ENCODE peak calls at places on chromosome 15, in five cellular contexts. S, A, O, E and C are unnamed samples.

GRCh38 chr15:61116830-61117229 is 112.3 kb downstream of the RORA start:
- DNase-seq in S (no peak), A (no peak), O (no peak), E (no peak), C (no peak)

GRCh38 chr15:61857169-61857829 is 202.9 kb downstream of the VPS13C start:
- DNase-seq in S (no peak), A (no peak), O (no peak), E (no peak), C (no peak)

GRCh38 chr15:55279746-55280351 is 9.8 kb downstream of the RAB27A start:
- DNase-seq in S (peak; percentile 95), A (no peak), O (peak; percentile 65), E (peak; percentile 61), C (peak; percentile 95)

GRCh38 chr15:37004373-37004869 is 95.9 kb downstream of the MEIS2 start:
- DNase-seq in S (no peak), A (no peak), O (no peak), E (no peak), C (no peak)

GRCh38 chr15:74214324-74215021 is 11.9 kb upstream of the STRA6 start:
- DNase-seq in S (no peak), A (no peak), O (no peak), E (no peak), C (no peak)

GRCh38 chr15:80823995-80824394 is 44.8 kb downstream of the CEMIP start:
- DNase-seq in S (no peak), A (no peak), O (no peak), E (no peak), C (no peak)

GRCh38 chr15:30872341-30872748 is 31.4 kb upstream of the FAN1 start:
- DNase-seq in S (peak; percentile 61), A (no peak), O (no peak), E (no peak), C (peak; percentile 31)

GRCh38 chr15:38560456-38560926 is 4.1 kb downstream of the RASGRP1 start:
- DNase-seq in S (no peak), A (no peak), O (no peak), E (no peak), C (no peak)

GRCh38 chr15:101201411-101202174 is 50.3 kb downstream of the CHSY1 start:
- DNase-seq in S (peak; percentile 99), A (peak; percentile 95), O (peak; percentile 19), E (peak; percentile 82), C (peak; percentile 99)

GRCh38 chr15:35740761-35741160 is 194.8 kb upstream of the DPH6 start:
- DNase-seq in S (peak; percentile 89), A (no peak), O (no peak), E (no peak), C (peak; percentile 52)

DNA sequence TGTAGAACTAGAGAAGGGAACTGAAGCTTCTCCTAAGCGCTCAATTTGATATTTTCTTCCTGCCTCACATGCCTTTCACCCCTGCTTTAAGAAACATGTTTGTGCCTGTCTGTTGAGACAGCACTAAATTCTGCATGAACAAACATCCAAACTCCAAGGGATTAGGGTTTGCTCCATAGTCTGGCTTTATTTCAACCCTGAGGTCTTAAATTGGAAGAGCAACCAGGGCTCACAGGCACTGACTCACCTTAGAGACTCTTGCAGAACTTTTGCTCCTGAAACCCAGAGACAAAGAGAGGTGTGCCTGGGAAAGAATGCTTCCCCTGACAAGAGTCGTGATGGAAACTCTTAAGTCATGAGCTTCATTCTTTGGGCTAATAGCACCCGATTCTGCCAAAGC is 393.9 kb upstream of the MCTP2 start:
- DNase-seq in S (no peak), A (no peak), O (no peak), E (no peak), C (no peak)
- H3K4me2 ChIP-seq in S (no peak overlapping the region), A (no peak overlapping the region), O (no peak overlapping the region), E (no peak overlapping the region), C (no peak overlapping the region)

GRCh38 chr15:100125627-100126231 is 216.0 kb downstream of the ADAMTS17 start:
- DNase-seq in S (no peak), A (no peak), O (no peak), E (no peak), C (no peak)
- H3K27ac ChIP-seq in S (no peak overlapping the region), A (no peak overlapping the region), O (no peak overlapping the region), E (no peak overlapping the region), C (no peak overlapping the region)

GRCh38 chr15:64373360-64373759 is 7.9 kb downstream of the PCLAF start:
- DNase-seq in S (no peak), A (no peak), O (no peak), E (no peak), C (no peak)
- H3K4me2 ChIP-seq in S (no peak overlapping the region), A (no peak overlapping the region), O (no peak overlapping the region), E (no peak overlapping the region), C (no peak overlapping the region)

DNA sequence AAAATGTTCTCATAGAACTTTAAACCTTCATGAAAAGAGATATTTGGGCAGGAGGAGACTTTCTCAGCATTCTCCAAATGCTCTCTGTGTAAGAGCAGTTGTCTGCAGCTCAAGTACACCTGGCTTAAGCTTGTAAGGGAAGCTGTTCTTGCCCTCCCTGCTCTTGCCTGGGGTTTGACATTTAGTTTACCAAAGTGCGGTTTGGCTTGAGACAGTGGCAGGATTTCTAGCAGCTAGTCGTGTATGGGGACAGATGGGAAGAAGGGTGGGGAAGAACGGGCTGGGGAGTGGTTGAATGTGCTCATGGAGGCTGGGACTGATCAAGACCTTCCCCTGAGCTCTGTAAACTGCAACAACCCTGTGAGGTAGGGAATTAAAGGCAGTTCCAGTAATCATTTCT is 39.8 kb downstream of the SQOR start:
- DNase-seq in S (no peak), A (no peak), O (no peak), E (no peak), C (no peak)
- H3K27ac ChIP-seq in S (no peak overlapping the region), A (no peak overlapping the region), O (no peak overlapping the region), E (no peak overlapping the region), C (no peak overlapping the region)

DNA sequence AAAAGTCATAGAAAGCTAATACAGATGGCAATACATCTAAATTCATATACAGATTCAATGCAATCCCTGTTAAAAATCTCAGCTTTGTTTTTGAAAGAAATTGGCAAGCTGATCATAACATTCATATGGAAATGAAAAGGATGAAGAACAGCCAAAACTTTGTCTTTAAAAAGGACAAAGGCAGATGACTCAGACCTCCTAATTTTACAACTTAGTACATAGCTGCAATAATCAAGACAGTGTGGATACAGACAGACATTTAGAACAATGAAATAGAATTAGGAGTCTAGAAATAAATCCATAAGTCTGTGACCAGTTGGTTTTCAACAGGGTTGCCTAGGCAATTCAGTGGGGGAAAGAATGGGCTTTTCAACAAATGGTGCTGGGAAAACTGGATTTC is 63.4 kb downstream of the AQP9 start:
- DNase-seq in S (peak; percentile 45), A (no peak), O (no peak), E (no peak), C (peak; percentile 83)
- H3K4me2 ChIP-seq in S (no peak overlapping the region), A (no peak overlapping the region), O (no peak overlapping the region), E (no peak overlapping the region), C (peak overlapping the region; percentile 48)

GRCh38 chr15:66774001-66774814 is 72.2 kb downstream of the SMAD6 start:
- DNase-seq in S (peak; percentile 64), A (peak; percentile 91), O (peak; percentile 72), E (peak; percentile 89), C (peak; percentile 68)

GRCh38 chr15:66777054-66777453 is 75.0 kb downstream of the SMAD6 start:
- DNase-seq in S (no peak), A (no peak), O (no peak), E (no peak), C (no peak)

GRCh38 chr15:66777596-66778313 is 75.7 kb downstream of the SMAD6 start:
- DNase-seq in S (no peak), A (no peak), O (no peak), E (no peak), C (no peak)

GRCh38 chr15:66772967-66773873 is 71.2 kb downstream of the SMAD6 start:
- DNase-seq in S (no peak), A (no peak), O (no peak), E (peak; percentile 78), C (peak; percentile 54)

GRCh38 chr15:66775127-66776105 is 73.4 kb downstream of the SMAD6 start:
- DNase-seq in S (no peak), A (no peak), O (no peak), E (no peak), C (no peak)
- H3K27ac ChIP-seq in S (no peak overlapping the region), A (no peak overlapping the region), O (no peak overlapping the region), E (peak overlapping the region; percentile 98), C (no peak overlapping the region)

GRCh38 chr15:51887887-51888592 is 58.6 kb downstream of the TMOD3 start:
- DNase-seq in S (no peak), A (no peak), O (no peak), E (no peak), C (no peak)

GRCh38 chr15:51879555-51879954 is 50.1 kb downstream of the TMOD3 start:
- DNase-seq in S (peak; percentile 61), A (no peak), O (no peak), E (no peak), C (peak; percentile 33)

GRCh38 chr15:51884517-51885236 is 55.2 kb downstream of the TMOD3 start:
- DNase-seq in S (peak; percentile 49), A (no peak), O (no peak), E (no peak), C (peak; percentile 61)

GRCh38 chr15:51883436-51883835 is 54.0 kb downstream of the TMOD3 start:
- DNase-seq in S (peak; percentile 75), A (no peak), O (no peak), E (no peak), C (peak; percentile 56)

DNA sequence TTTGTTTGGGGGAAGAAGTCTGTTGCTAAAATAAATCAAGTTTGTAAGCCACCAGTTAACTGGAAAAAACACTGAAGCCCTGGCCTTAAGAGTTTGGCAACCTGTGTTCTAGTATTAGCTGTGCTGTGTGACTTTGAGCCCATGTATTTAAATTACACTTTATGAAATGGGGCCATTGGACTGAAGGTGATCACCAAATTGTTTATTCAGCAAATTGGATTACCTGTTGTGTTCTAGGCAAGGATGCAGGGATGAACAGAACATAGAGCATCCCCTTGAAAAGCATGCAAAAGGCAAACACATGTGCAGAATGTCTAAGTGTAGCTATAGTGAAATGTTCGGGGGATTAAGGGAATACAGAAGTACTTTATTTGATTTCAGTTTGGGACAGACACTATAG is 54.6 kb downstream of the TMOD3 start:
- DNase-seq in S (no peak), A (no peak), O (no peak), E (no peak), C (no peak)
- H3K4me2 ChIP-seq in S (peak overlapping the region; percentile 1), A (no peak overlapping the region), O (peak overlapping the region; percentile 6), E (no peak overlapping the region), C (no peak overlapping the region)